ENCODE peak calls at places on chromosomes 13 and 19, in eight cellular contexts. G is AG04450; H is upper lobe of right lung; X is omental fat pad; P is gastrocnemius medialis; M is CD8-positive, alpha-beta T cell; F is dorsolateral prefrontal cortex; W is upper lobe of left lung. C is an unnamed sample.

GRCh38 chr13:78881746-78882145 is 222.8 kb upstream of the OBI1 start:
- DNase-seq in H (no peak), F (no peak), G (no peak), X (no peak), P (no peak), M (no peak), W (no peak), C (no peak)

GRCh38 chr13:28652002-28652401 is 6.9 kb upstream of the POMP start:
- DNase-seq in X (no peak), G (no peak), P (no peak), H (no peak), M (no peak), W (no peak), F (no peak), C (no peak)

GRCh38 chr19:30877591-30878230 is 471.5 kb downstream of the TSHZ3 start:
- DNase-seq in H (peak), M (no peak), W (peak), P (peak), X (no peak), F (no peak), G (no peak), C (no peak)

GRCh38 chr19:46717034-46717715 is at the start of gene PRKD2:
- DNase-seq in H (peak), P (peak), M (peak), G (peak), F (peak), X (peak), W (peak), C (peak)

GRCh38 chr13:98142427-98143156 is at the start of gene FARP1:
- DNase-seq in H (peak), G (no peak), X (no peak), F (peak), P (peak), W (peak), M (no peak), C (peak)

GRCh38 chr19:15672580-15673175 is at the start of gene CYP4F12:
- DNase-seq in F (no peak), H (peak), G (no peak), X (peak), P (peak), M (peak), W (peak), C (no peak)

GRCh38 chr19:16626796-16627193 is 1.2 kb downstream of the MED26 start:
- DNase-seq in P (no peak), W (no peak), M (no peak), F (no peak), G (no peak), H (no peak), X (no peak), C (no peak)

GRCh38 chr19:50410109-50410508 is 8.6 kb upstream of the SPIB start:
- DNase-seq in G (no peak), H (no peak), P (no peak), X (no peak), F (no peak), M (no peak), W (no peak), C (no peak)

GRCh38 chr19:40502647-40503046 is 35.8 kb downstream of the SPTBN4 start:
- DNase-seq in W (no peak), F (no peak), M (no peak), G (no peak), P (no peak), X (no peak), H (no peak), C (no peak)

GRCh38 chr13:49499889-49500660 is 4.3 kb downstream of the PHF11 start:
- DNase-seq in W (no peak), H (no peak), X (no peak), M (no peak), P (no peak), G (peak), F (no peak), C (no peak)

GRCh38 chr19:9178901-9179300 is at the start of gene OR7D2:
- DNase-seq in M (no peak), W (no peak), P (no peak), X (no peak), G (no peak), F (no peak), H (no peak), C (no peak)

GRCh38 chr13:112981361-112981905 is 12.4 kb downstream of the MCF2L start:
- DNase-seq in H (no peak), F (no peak), G (no peak), P (no peak), W (no peak), M (no peak), X (no peak), C (no peak)

GRCh38 chr19:17229890-17230289 is 3.9 kb downstream of the OCEL1 start:
- DNase-seq in X (no peak), P (no peak), F (no peak), H (no peak), W (no peak), M (no peak), G (no peak), C (no peak)

GRCh38 chr13:42011601-42012401 is 36.6 kb upstream of the DGKH start:
- DNase-seq in P (no peak), X (no peak), M (no peak), W (no peak), F (no peak), G (no peak), H (no peak), C (no peak)

GRCh38 chr19:52248256-52248655 is 21.1 kb upstream of the ZNF766 start:
- DNase-seq in F (no peak), G (no peak), X (peak), P (no peak), H (no peak), M (peak), W (peak), C (no peak)

GRCh38 chr13:113742000-113742441 is 17.0 kb upstream of the TMEM255B start:
- DNase-seq in P (no peak), W (peak), X (no peak), M (peak), F (peak), G (no peak), H (peak), C (no peak)

GRCh38 chr19:55498246-55498645 is 10.0 kb downstream of the SSC5D start:
- DNase-seq in F (no peak), W (no peak), M (no peak), G (no peak), X (no peak), P (no peak), H (no peak), C (no peak)

GRCh38 chr13:113921763-113922162 is 52.1 kb downstream of the C13orf46 start:
- DNase-seq in X (no peak), M (no peak), F (no peak), G (no peak), W (no peak), P (no peak), H (no peak), C (no peak)

GRCh38 chr19:10566658-10567410 is 1.0 kb upstream of the KRI1 start:
- DNase-seq in F (no peak), P (no peak), W (peak), X (no peak), H (no peak), G (no peak), M (peak), C (peak)

GRCh38 chr13:21240586-21240985 is 64.1 kb downstream of the MRPL57 start:
- DNase-seq in M (no peak), W (no peak), F (no peak), P (no peak), H (no peak), X (no peak), G (no peak), C (no peak)

GRCh38 chr19:3978145-3978544 is 7.1 kb downstream of the EEF2 start:
- DNase-seq in H (no peak), P (no peak), W (no peak), G (no peak), X (no peak), M (no peak), F (no peak), C (no peak)

GRCh38 chr19:45508931-45509691 is 1.8 kb downstream of the VASP start:
- DNase-seq in H (peak), X (peak), M (peak), P (peak), W (peak), G (no peak), F (no peak), C (peak)

GRCh38 chr13:60370343-60370742 is 26.7 kb upstream of the TDRD3 start:
- DNase-seq in W (no peak), G (no peak), X (no peak), M (no peak), H (no peak), P (no peak), F (no peak), C (no peak)

GRCh38 chr13:76980075-76980718 is 11.7 kb upstream of the CLN5 start:
- DNase-seq in W (peak), F (peak), H (peak), G (peak), X (peak), M (peak), P (peak), C (peak)

GRCh38 chr19:39411832-39412099 is 703 bp upstream of the PLEKHG2 start:
- DNase-seq in H (peak), M (peak), W (peak), P (peak), X (peak), G (peak), F (peak), C (peak)

GRCh38 chr19:39412100-39412866 is at the start of gene PLEKHG2:
- DNase-seq in P (peak), F (peak), H (peak), G (peak), X (peak), M (peak), W (peak), C (peak)

GRCh38 chr19:39413903-39414608 is 1.6 kb downstream of the PLEKHG2 start:
- DNase-seq in M (no peak), W (peak), X (no peak), F (no peak), P (no peak), H (peak), G (no peak), C (no peak)

GRCh38 chr19:39413269-39413902 is 917 bp downstream of the PLEKHG2 start:
- DNase-seq in F (no peak), G (no peak), M (peak), P (no peak), H (peak), X (no peak), W (peak), C (peak)

GRCh38 chr19:39412867-39413268 is 399 bp downstream of the PLEKHG2 start:
- DNase-seq in M (no peak), P (no peak), H (no peak), X (no peak), F (no peak), W (peak), G (no peak), C (no peak)
- TF ChIP-seq CTCF in M (no peak), P (peak), H (no peak), X (no peak), F (no peak), W (peak), G (no peak), C (no peak)

DNA sequence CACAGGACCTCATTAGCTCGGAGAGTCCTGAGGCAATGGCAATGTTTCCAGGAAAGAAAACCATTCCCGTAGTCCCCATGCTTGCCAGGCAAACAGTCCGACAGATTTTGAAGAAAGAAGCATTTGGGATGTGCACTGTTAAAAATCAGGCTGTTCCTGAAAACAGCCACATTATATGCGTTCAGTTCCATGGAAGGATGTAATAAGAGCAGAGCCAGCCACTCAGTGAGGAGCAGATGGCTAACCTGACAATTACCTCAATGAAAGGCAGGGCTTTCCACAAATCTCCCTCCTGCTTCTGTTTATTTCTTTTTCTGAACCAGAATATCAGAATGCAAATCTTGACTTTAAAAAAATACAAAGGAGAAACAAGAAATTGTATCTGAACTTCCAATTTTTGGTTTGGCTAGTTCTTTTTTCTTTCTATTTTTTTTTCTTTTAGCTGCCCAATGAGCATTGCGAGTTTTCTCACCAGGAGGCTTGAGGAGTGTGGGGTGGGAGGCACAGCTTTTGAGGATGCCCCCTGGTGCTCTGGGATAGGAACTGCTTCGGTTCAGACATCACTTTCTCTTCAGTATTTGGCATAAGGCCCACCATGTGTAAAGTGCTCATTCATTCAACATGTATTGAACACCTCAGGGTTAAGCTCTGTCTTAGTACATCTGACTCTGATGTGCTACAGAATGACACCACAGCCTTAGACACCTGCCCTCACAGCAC is 124.2 kb downstream of the TBC1D4 start:
- DNase-seq in M (peak), G (no peak), F (no peak), X (no peak), W (no peak), H (peak), P (no peak), C (no peak)
- TF ChIP-seq CTCF in M (peak), G (peak), F (peak), X (no peak), W (peak), H (peak), P (peak), C (no peak)

GRCh38 chr19:7460562-7460966 is 28.3 kb downstream of the PEX11G start:
- DNase-seq in M (no peak), F (no peak), X (no peak), P (no peak), H (no peak), W (no peak), G (no peak), C (no peak)

GRCh38 chr19:7458675-7459074 is 30.2 kb downstream of the PEX11G start:
- DNase-seq in F (no peak), X (no peak), H (no peak), M (no peak), W (no peak), P (no peak), G (no peak), C (no peak)

GRCh38 chr19:7459773-7460172 is 29.1 kb downstream of the PEX11G start:
- DNase-seq in P (no peak), H (no peak), G (no peak), X (no peak), W (no peak), M (no peak), F (no peak), C (no peak)

GRCh38 chr19:7463575-7463974 is 25.3 kb downstream of the PEX11G start:
- DNase-seq in M (no peak), H (no peak), F (no peak), X (no peak), W (no peak), G (no peak), P (no peak), C (no peak)

GRCh38 chr19:7461841-7462629 is 26.8 kb downstream of the PEX11G start:
- DNase-seq in X (no peak), G (no peak), M (no peak), F (no peak), H (no peak), W (no peak), P (no peak), C (no peak)
- TF ChIP-seq CTCF in X (no peak), G (no peak), M (no peak), F (no peak), H (peak), W (no peak), P (no peak), C (no peak)

DNA sequence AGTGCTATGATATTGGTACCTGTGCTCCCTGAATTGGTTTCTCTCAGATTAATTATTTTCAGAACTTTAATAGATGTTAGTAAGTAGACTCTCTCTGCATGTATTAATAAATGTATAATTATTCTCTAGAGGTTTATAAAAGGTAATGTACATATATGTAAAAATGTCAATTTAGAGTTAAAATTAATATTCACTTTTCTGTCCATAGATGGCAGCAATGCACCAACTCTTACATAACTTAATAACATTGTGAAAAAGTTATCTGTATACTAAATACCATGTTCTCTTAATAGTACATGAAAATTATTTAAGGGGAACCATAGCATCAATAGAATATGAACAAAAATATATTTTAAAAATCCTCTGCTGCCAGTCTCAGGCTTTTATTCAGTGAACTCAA is 515.0 kb upstream of the KLHL1 start:
- DNase-seq in G (no peak), F (no peak), W (no peak), P (no peak), M (no peak), X (no peak), H (no peak), C (no peak)
- TF ChIP-seq CTCF in G (peak), F (peak), W (peak), P (peak), M (peak), X (no peak), H (peak), C (no peak)

DNA sequence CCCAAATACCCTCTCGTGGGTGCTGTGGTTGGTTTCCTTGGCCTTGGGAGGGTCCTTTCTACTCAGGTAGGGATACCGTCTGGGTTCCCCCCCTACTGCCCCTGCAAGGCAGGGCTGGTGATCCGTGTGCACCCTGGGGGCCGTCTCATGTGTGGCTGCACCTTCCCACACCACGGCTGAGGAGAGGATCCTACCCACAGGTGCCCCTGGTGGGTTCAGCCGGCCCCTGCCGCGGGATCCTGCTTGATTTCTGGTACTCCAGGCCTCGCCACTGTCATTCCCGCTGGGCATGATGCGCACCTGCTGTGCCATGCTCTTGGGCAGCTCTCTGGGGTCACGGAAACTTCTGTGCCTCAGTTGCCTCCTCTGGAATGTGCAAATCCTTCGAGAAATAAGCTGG is 30.8 kb downstream of the EFNA2 start:
- DNase-seq in F (no peak), H (no peak), G (no peak), W (no peak), M (no peak), X (no peak), P (no peak), C (no peak)
- TF ChIP-seq CTCF in F (no peak), H (no peak), G (no peak), W (no peak), M (no peak), X (no peak), P (no peak), C (no peak)

GRCh38 chr13:36815069-36815468 is 4.0 kb upstream of the RFXAP start:
- DNase-seq in F (no peak), W (no peak), G (no peak), X (no peak), M (no peak), H (no peak), P (no peak), C (no peak)
- TF ChIP-seq CTCF in F (no peak), W (peak), G (peak), X (no peak), M (peak), H (peak), P (no peak), C (no peak)

DNA sequence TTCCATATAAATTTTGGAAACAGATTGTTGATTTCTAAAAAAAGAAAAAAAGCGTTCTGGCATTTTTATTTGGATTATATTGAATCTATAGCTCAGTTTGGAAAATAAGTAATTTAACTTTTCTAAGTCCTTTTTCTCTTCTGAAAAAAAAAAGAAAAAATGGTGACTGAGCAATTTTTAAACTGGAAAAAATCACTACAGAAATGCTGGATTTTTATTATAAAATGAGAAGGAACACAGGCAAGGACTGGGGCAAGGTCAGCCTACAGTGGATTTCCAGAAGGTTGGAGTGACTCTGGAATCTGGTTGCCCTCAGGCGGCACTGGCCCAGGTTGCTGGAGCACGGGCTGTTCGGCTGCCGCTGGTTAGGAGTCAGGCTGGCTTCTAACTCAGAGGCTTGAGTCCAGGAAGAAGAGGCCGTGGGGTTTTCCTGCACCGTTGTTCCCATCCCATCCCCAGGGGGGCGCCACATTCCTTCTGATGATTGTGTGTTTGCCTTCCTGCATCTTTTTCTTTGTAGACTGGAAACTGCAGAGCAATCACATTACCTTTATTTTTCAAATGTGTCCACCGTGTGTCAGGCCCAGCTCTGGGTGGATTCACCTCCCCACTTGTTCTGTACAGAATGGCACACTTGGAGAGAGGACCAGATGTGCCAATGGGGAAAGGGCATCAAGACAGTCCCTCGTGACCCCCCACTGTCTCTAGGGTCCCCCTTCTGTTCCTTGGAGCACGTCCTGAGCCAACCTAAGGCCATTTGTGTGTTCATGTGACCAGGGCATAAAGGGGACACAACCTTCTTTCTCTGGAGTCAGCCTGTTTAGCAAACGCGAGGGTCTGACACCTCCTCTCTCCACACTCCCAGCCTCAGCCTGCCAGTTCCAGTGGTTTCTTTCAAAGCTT is 44.5 kb upstream of the GTF3A start:
- DNase-seq in M (peak), W (peak), P (peak), H (no peak), F (no peak), X (no peak), G (no peak), C (no peak)
- TF ChIP-seq CTCF in M (peak), W (peak), P (peak), H (peak), F (peak), X (no peak), G (peak), C (no peak)

GRCh38 chr19:18273566-18274302 is 518 bp downstream of the IQCN start:
- DNase-seq in X (no peak), W (no peak), H (no peak), P (no peak), M (no peak), G (no peak), F (no peak), C (no peak)

GRCh38 chr19:18271433-18271841 is 2.8 kb downstream of the IQCN start:
- DNase-seq in X (no peak), P (no peak), H (no peak), F (no peak), M (no peak), W (no peak), G (no peak), C (no peak)

GRCh38 chr19:18274303-18274775 is at the start of gene IQCN:
- DNase-seq in M (peak), G (no peak), X (no peak), H (no peak), W (no peak), F (no peak), P (peak), C (no peak)

GRCh38 chr19:18278521-18279265 is 2.7 kb downstream of the JUND start:
- DNase-seq in W (no peak), P (no peak), G (no peak), F (no peak), M (peak), X (no peak), H (no peak), C (no peak)

GRCh38 chr19:18274776-18275356 is 614 bp upstream of the IQCN start:
- DNase-seq in H (peak), G (no peak), P (peak), F (peak), X (peak), M (no peak), W (peak), C (no peak)
- TF ChIP-seq CTCF in H (no peak), G (peak), P (peak), F (no peak), X (no peak), M (no peak), W (no peak), C (no peak)